ENCODE peak calls at places on chromosomes 6 and 20, in ten cellular contexts. One of them, this sample, is unnamed.

GRCh38 chr20:48758206-48758820 is 69.5 kb downstream of the PREX1 start:
- DNase-seq in dorsolateral prefrontal cortex: no peak
- DNase-seq in psoas muscle: no peak
- DNase-seq in tibial nerve: no peak
- DNase-seq in IMR-90: no peak
- DNase-seq in uterus: no peak
- DNase-seq in AG04450: no peak
- DNase-seq in brain microvascular endothelial cell: no peak
- DNase-seq in pancreas: no peak
- DNase-seq in cardiac muscle cell: no peak
- DNase-seq in this sample: no peak

GRCh38 chr6:84779380-84779779 is 15.0 kb upstream of the TBX18 start:
- DNase-seq in tibial nerve: no peak
- DNase-seq in pancreas: no peak
- DNase-seq in psoas muscle: no peak
- DNase-seq in brain microvascular endothelial cell: no peak
- DNase-seq in cardiac muscle cell: no peak
- DNase-seq in dorsolateral prefrontal cortex: no peak
- DNase-seq in uterus: no peak
- DNase-seq in AG04450: no peak
- DNase-seq in IMR-90: no peak
- DNase-seq in this sample: no peak

GRCh38 chr6:99802396-99803031 is 191.5 kb downstream of the MCHR2 start:
- DNase-seq in AG04450: no peak
- DNase-seq in IMR-90: no peak
- DNase-seq in cardiac muscle cell: no peak
- DNase-seq in dorsolateral prefrontal cortex: no peak
- DNase-seq in pancreas: no peak
- DNase-seq in tibial nerve: no peak
- DNase-seq in psoas muscle: no peak
- DNase-seq in uterus: no peak
- DNase-seq in brain microvascular endothelial cell: no peak
- DNase-seq in this sample: no peak

GRCh38 chr6:109491207-109491938 is 8.4 kb upstream of the ZBTB24 start:
- DNase-seq in psoas muscle: no peak
- DNase-seq in cardiac muscle cell: peak; percentile 45
- DNase-seq in AG04450: no peak
- DNase-seq in brain microvascular endothelial cell: no peak
- DNase-seq in uterus: no peak
- DNase-seq in IMR-90: peak; percentile 29
- DNase-seq in pancreas: no peak
- DNase-seq in dorsolateral prefrontal cortex: no peak
- DNase-seq in tibial nerve: no peak
- DNase-seq in this sample: no peak

GRCh38 chr6:2713473-2714358 is 37.0 kb downstream of the MYLK4 start:
- DNase-seq in uterus: no peak
- DNase-seq in psoas muscle: no peak
- DNase-seq in IMR-90: no peak
- DNase-seq in cardiac muscle cell: peak; percentile 86
- DNase-seq in tibial nerve: no peak
- DNase-seq in AG04450: peak; percentile 3
- DNase-seq in dorsolateral prefrontal cortex: no peak
- DNase-seq in pancreas: no peak
- DNase-seq in brain microvascular endothelial cell: peak; percentile 88
- DNase-seq in this sample: no peak

GRCh38 chr6:46490425-46491200 is 636 bp downstream of the RCAN2 start:
- DNase-seq in AG04450: no peak
- DNase-seq in dorsolateral prefrontal cortex: peak; percentile 53
- DNase-seq in pancreas: peak; percentile 64
- DNase-seq in uterus: peak; percentile 23
- DNase-seq in brain microvascular endothelial cell: no peak
- DNase-seq in psoas muscle: peak; percentile 22
- DNase-seq in tibial nerve: no peak
- DNase-seq in cardiac muscle cell: peak; percentile 7
- DNase-seq in IMR-90: no peak
- DNase-seq in this sample: no peak

GRCh38 chr6:42147138-42147562 is 4.7 kb upstream of the C6orf132 start:
- DNase-seq in uterus: no peak
- DNase-seq in psoas muscle: no peak
- DNase-seq in cardiac muscle cell: no peak
- DNase-seq in IMR-90: no peak
- DNase-seq in dorsolateral prefrontal cortex: no peak
- DNase-seq in brain microvascular endothelial cell: no peak
- DNase-seq in AG04450: no peak
- DNase-seq in pancreas: no peak
- DNase-seq in tibial nerve: no peak
- DNase-seq in this sample: no peak

GRCh38 chr20:2865630-2866029 is 7.7 kb upstream of the PTPRA start:
- DNase-seq in AG04450: no peak
- DNase-seq in tibial nerve: no peak
- DNase-seq in psoas muscle: no peak
- DNase-seq in dorsolateral prefrontal cortex: no peak
- DNase-seq in IMR-90: no peak
- DNase-seq in brain microvascular endothelial cell: no peak
- DNase-seq in pancreas: no peak
- DNase-seq in uterus: no peak
- DNase-seq in cardiac muscle cell: no peak
- DNase-seq in this sample: no peak

GRCh38 chr6:19535351-19535750 is 301.8 kb upstream of the ID4 start:
- DNase-seq in pancreas: no peak
- DNase-seq in psoas muscle: no peak
- DNase-seq in cardiac muscle cell: no peak
- DNase-seq in AG04450: no peak
- DNase-seq in uterus: no peak
- DNase-seq in IMR-90: no peak
- DNase-seq in brain microvascular endothelial cell: no peak
- DNase-seq in tibial nerve: no peak
- DNase-seq in dorsolateral prefrontal cortex: no peak
- DNase-seq in this sample: peak; percentile 15

GRCh38 chr6:121886223-121886830 is 450.9 kb downstream of the GJA1 start:
- DNase-seq in uterus: no peak
- DNase-seq in cardiac muscle cell: peak; percentile 57
- DNase-seq in pancreas: no peak
- DNase-seq in psoas muscle: no peak
- DNase-seq in brain microvascular endothelial cell: no peak
- DNase-seq in AG04450: no peak
- DNase-seq in IMR-90: peak; percentile 54
- DNase-seq in tibial nerve: no peak
- DNase-seq in dorsolateral prefrontal cortex: no peak
- DNase-seq in this sample: no peak

GRCh38 chr6:104344223-104344622 is 515.5 kb downstream of the HACE1 start:
- DNase-seq in pancreas: no peak
- DNase-seq in uterus: no peak
- DNase-seq in brain microvascular endothelial cell: no peak
- DNase-seq in tibial nerve: no peak
- DNase-seq in IMR-90: no peak
- DNase-seq in dorsolateral prefrontal cortex: no peak
- DNase-seq in cardiac muscle cell: no peak
- DNase-seq in psoas muscle: no peak
- DNase-seq in AG04450: no peak
- DNase-seq in this sample: no peak

GRCh38 chr20:21529863-21530262 is 16.0 kb upstream of the NKX2-2 start:
- DNase-seq in uterus: no peak
- DNase-seq in cardiac muscle cell: no peak
- DNase-seq in dorsolateral prefrontal cortex: no peak
- DNase-seq in tibial nerve: no peak
- DNase-seq in AG04450: no peak
- DNase-seq in pancreas: no peak
- DNase-seq in brain microvascular endothelial cell: no peak
- DNase-seq in psoas muscle: no peak
- DNase-seq in IMR-90: no peak
- DNase-seq in this sample: no peak
- TF ChIP-seq CTCF in uterus: no peak
- TF ChIP-seq CTCF in cardiac muscle cell: no peak
- TF ChIP-seq CTCF in dorsolateral prefrontal cortex: peak; percentile 64
- TF ChIP-seq CTCF in tibial nerve: no peak
- TF ChIP-seq CTCF in AG04450: no peak
- TF ChIP-seq CTCF in pancreas: no peak
- TF ChIP-seq CTCF in brain microvascular endothelial cell: no peak
- TF ChIP-seq CTCF in psoas muscle: no peak
- TF ChIP-seq CTCF in IMR-90: no peak
- TF ChIP-seq CTCF in this sample: peak; percentile 41

GRCh38 chr6:131575834-131576478 is 2.9 kb downstream of the ARG1 start:
- DNase-seq in psoas muscle: no peak
- DNase-seq in cardiac muscle cell: no peak
- DNase-seq in pancreas: no peak
- DNase-seq in dorsolateral prefrontal cortex: no peak
- DNase-seq in AG04450: no peak
- DNase-seq in brain microvascular endothelial cell: no peak
- DNase-seq in uterus: no peak
- DNase-seq in tibial nerve: no peak
- DNase-seq in IMR-90: no peak
- DNase-seq in this sample: no peak
- H3K27ac ChIP-seq in psoas muscle: no peak overlapping the region
- H3K27ac ChIP-seq in cardiac muscle cell: no peak overlapping the region
- H3K27ac ChIP-seq in pancreas: no peak overlapping the region
- H3K27ac ChIP-seq in dorsolateral prefrontal cortex: no peak overlapping the region
- H3K27ac ChIP-seq in AG04450: no peak overlapping the region
- H3K27ac ChIP-seq in brain microvascular endothelial cell: no peak overlapping the region
- H3K27ac ChIP-seq in uterus: no peak overlapping the region
- H3K27ac ChIP-seq in tibial nerve: no peak overlapping the region
- H3K27ac ChIP-seq in IMR-90: no peak overlapping the region
- H3K27ac ChIP-seq in this sample: no peak overlapping the region

GRCh38 chr6:32947552-32948465 is 5.1 kb downstream of the HLA-DMA start:
- DNase-seq in dorsolateral prefrontal cortex: no peak
- DNase-seq in cardiac muscle cell: peak; percentile 42
- DNase-seq in tibial nerve: no peak
- DNase-seq in pancreas: no peak
- DNase-seq in uterus: peak; percentile 41
- DNase-seq in brain microvascular endothelial cell: peak; percentile 16
- DNase-seq in IMR-90: peak; percentile 64
- DNase-seq in AG04450: no peak
- DNase-seq in psoas muscle: no peak
- DNase-seq in this sample: peak; percentile 49
- TF ChIP-seq CTCF in dorsolateral prefrontal cortex: peak; percentile 40
- TF ChIP-seq CTCF in cardiac muscle cell: peak; percentile 29
- TF ChIP-seq CTCF in tibial nerve: peak; percentile 26
- TF ChIP-seq CTCF in pancreas: peak; percentile 66
- TF ChIP-seq CTCF in uterus: peak; percentile 49
- TF ChIP-seq CTCF in brain microvascular endothelial cell: peak; percentile 62
- TF ChIP-seq CTCF in IMR-90: peak; percentile 63
- TF ChIP-seq CTCF in AG04450: peak; percentile 56
- TF ChIP-seq CTCF in psoas muscle: peak; percentile 44
- TF ChIP-seq CTCF in this sample: peak; percentile 74

GRCh38 chr6:14711704-14712397 is 534.0 kb upstream of the JARID2 start:
- DNase-seq in pancreas: no peak
- DNase-seq in dorsolateral prefrontal cortex: no peak
- DNase-seq in uterus: no peak
- DNase-seq in AG04450: no peak
- DNase-seq in cardiac muscle cell: no peak
- DNase-seq in brain microvascular endothelial cell: no peak
- DNase-seq in tibial nerve: no peak
- DNase-seq in psoas muscle: no peak
- DNase-seq in IMR-90: no peak
- DNase-seq in this sample: no peak
- H3K27ac ChIP-seq in pancreas: no peak overlapping the region
- H3K27ac ChIP-seq in dorsolateral prefrontal cortex: no peak overlapping the region
- H3K27ac ChIP-seq in uterus: no peak overlapping the region
- H3K27ac ChIP-seq in AG04450: peak overlapping the region; percentile 70
- H3K27ac ChIP-seq in cardiac muscle cell: no peak overlapping the region
- H3K27ac ChIP-seq in brain microvascular endothelial cell: peak overlapping the region; percentile 88
- H3K27ac ChIP-seq in tibial nerve: peak overlapping the region; percentile 6
- H3K27ac ChIP-seq in psoas muscle: no peak overlapping the region
- H3K27ac ChIP-seq in IMR-90: peak overlapping the region; percentile 69
- H3K27ac ChIP-seq in this sample: peak overlapping the region; percentile 82

GRCh38 chr6:159217595-159218275 is 48.5 kb downstream of the FNDC1 start:
- DNase-seq in IMR-90: peak; percentile 21
- DNase-seq in cardiac muscle cell: peak; percentile 58
- DNase-seq in tibial nerve: no peak
- DNase-seq in dorsolateral prefrontal cortex: peak; percentile 55
- DNase-seq in uterus: no peak
- DNase-seq in pancreas: peak; percentile 82
- DNase-seq in AG04450: peak; percentile 3
- DNase-seq in psoas muscle: no peak
- DNase-seq in brain microvascular endothelial cell: peak; percentile 36
- DNase-seq in this sample: no peak
- TF ChIP-seq CTCF in IMR-90: peak; percentile 31
- TF ChIP-seq CTCF in cardiac muscle cell: peak; percentile 48
- TF ChIP-seq CTCF in tibial nerve: peak; percentile 10
- TF ChIP-seq CTCF in dorsolateral prefrontal cortex: peak; percentile 34
- TF ChIP-seq CTCF in uterus: no peak
- TF ChIP-seq CTCF in pancreas: peak; percentile 17
- TF ChIP-seq CTCF in AG04450: peak; percentile 33
- TF ChIP-seq CTCF in psoas muscle: no peak
- TF ChIP-seq CTCF in brain microvascular endothelial cell: peak; percentile 70
- TF ChIP-seq CTCF in this sample: peak; percentile 59

DNA sequence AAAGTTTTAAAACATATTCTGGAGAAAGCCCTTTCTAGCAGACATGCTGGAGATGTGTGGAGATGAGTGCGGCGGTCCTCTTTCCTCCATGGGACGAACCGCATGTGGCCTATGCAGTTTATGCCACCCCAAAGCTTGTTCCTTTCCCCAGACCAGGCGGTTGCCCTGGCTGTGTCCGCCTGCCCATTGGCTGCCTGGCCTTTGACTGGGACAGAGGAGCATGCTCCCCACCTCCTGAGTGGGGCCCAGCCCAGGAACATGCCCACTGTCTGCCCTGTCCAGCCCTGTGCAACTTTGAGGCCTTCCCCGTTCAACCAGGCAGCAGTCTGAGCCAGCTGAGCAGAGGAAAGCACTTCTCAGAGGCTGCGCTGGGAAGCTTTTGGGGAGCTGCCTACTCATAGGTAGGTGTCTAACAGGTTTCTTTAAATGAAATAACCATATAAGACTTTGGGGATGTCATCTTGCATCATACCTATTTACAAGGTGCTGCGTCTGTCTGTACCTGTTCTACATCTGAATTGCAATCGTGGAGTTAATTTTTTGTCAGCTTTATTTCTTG is 20.6 kb downstream of the FOXC1 start:
- DNase-seq in cardiac muscle cell: no peak
- DNase-seq in dorsolateral prefrontal cortex: no peak
- DNase-seq in IMR-90: no peak
- DNase-seq in pancreas: peak; percentile 38
- DNase-seq in psoas muscle: no peak
- DNase-seq in brain microvascular endothelial cell: no peak
- DNase-seq in tibial nerve: no peak
- DNase-seq in uterus: no peak
- DNase-seq in AG04450: no peak
- DNase-seq in this sample: no peak
- H3K27ac ChIP-seq in cardiac muscle cell: no peak overlapping the region
- H3K27ac ChIP-seq in dorsolateral prefrontal cortex: no peak overlapping the region
- H3K27ac ChIP-seq in IMR-90: no peak overlapping the region
- H3K27ac ChIP-seq in pancreas: peak overlapping the region; percentile 68
- H3K27ac ChIP-seq in psoas muscle: no peak overlapping the region
- H3K27ac ChIP-seq in brain microvascular endothelial cell: no peak overlapping the region
- H3K27ac ChIP-seq in tibial nerve: no peak overlapping the region
- H3K27ac ChIP-seq in uterus: no peak overlapping the region
- H3K27ac ChIP-seq in AG04450: no peak overlapping the region
- H3K27ac ChIP-seq in this sample: no peak overlapping the region

This sample was measured in foreskin keratinocyte.